ENCODE peak calls at places on chromosomes 1 and 21, in four cellular contexts. T, Q, N and L are unnamed samples.

GRCh38 chr1:191592111-191592510 is 566.2 kb upstream of the RGS18 start:
- DNase-seq in N (no peak), Q (no peak), T (no peak), L (no peak)

GRCh38 chr1:57124170-57124569 is 158.4 kb upstream of the C8B start:
- DNase-seq in T (no peak), N (no peak), Q (no peak), L (no peak)

GRCh38 chr1:226988337-226988672 is 48.2 kb downstream of the COQ8A start:
- DNase-seq in T (no peak), N (no peak), Q (no peak), L (no peak)

GRCh38 chr1:7404046-7404742 is 366.9 kb upstream of the VAMP3 start:
- DNase-seq in Q (no peak), N (no peak), T (no peak), L (no peak)

GRCh38 chr1:62076286-62076685 is 118.4 kb upstream of the L1TD1 start:
- DNase-seq in N (no peak), T (no peak), Q (no peak), L (peak)

GRCh38 chr1:52632732-52633290 is at the start of gene SHISAL2A:
- DNase-seq in Q (no peak), N (no peak), T (peak), L (peak)

GRCh38 chr1:106831511-106831910 is 225.0 kb upstream of the PRMT6 start:
- DNase-seq in T (no peak), Q (no peak), N (no peak), L (no peak)

GRCh38 chr1:65924471-65924870 is 131.8 kb downstream of the PDE4B start:
- DNase-seq in Q (no peak), T (no peak), N (no peak), L (no peak)

GRCh38 chr1:239389703-239390102 is 3.3 kb downstream of the CHRM3 start:
- DNase-seq in Q (no peak), N (no peak), T (no peak), L (no peak)

GRCh38 chr1:177170756-177171535 is at the start of gene BRINP2:
- DNase-seq in N (no peak), T (peak), Q (no peak), L (no peak)

GRCh38 chr1:50265790-50266314 is 157.1 kb downstream of the ELAVL4 start:
- DNase-seq in N (peak), Q (no peak), T (no peak), L (peak)

GRCh38 chr1:160550572-160551034 is 27.5 kb upstream of the SLAMF6 start:
- DNase-seq in Q (peak), T (no peak), N (no peak), L (no peak)

GRCh38 chr1:94067196-94067595 is 53.8 kb downstream of the ABCA4 start:
- DNase-seq in Q (no peak), N (no peak), T (no peak), L (peak)

GRCh38 chr1:89279011-89279466 is 6.4 kb upstream of the GBP5 start:
- DNase-seq in Q (no peak), N (no peak), T (no peak), L (no peak)

GRCh38 chr1:192706936-192707335 is 71.0 kb downstream of the RGS13 start:
- DNase-seq in Q (no peak), N (no peak), T (no peak), L (no peak)

GRCh38 chr1:169106921-169107672 is 607 bp downstream of the ATP1B1 start:
- DNase-seq in Q (peak), T (peak), N (no peak), L (no peak)

GRCh38 chr21:25292396-25292795 is 314.9 kb downstream of the MRPL39 start:
- DNase-seq in Q (no peak), N (no peak), T (no peak), L (no peak)

GRCh38 chr21:42546433-42546832 is 32.8 kb downstream of the SLC37A1 start:
- DNase-seq in N (no peak), Q (no peak), T (no peak), L (no peak)

GRCh38 chr1:19640363-19641316 is 3.5 kb upstream of the NBL1 start:
- DNase-seq in N (no peak), T (no peak), Q (no peak), L (no peak)

GRCh38 chr1:5269901-5270300 is 615.5 kb downstream of the AJAP1 start:
- DNase-seq in T (no peak), Q (no peak), N (no peak), L (no peak)

GRCh38 chr1:68231627-68232303 is 558 bp downstream of the WLS start:
- DNase-seq in Q (no peak), N (peak), T (peak), L (peak)

GRCh38 chr1:154342836-154343472 is 17.6 kb downstream of the ATP8B2 start:
- DNase-seq in T (peak), Q (no peak), N (no peak), L (no peak)

GRCh38 chr1:70509996-70510876 is 99.2 kb downstream of the CTH start:
- DNase-seq in N (no peak), Q (peak), T (no peak), L (peak)

GRCh38 chr1:245079021-245079609 is 75.7 kb upstream of the KIF26B start:
- DNase-seq in N (no peak), Q (peak), T (no peak), L (peak)

GRCh38 chr1:3074800-3075199 is 5.8 kb downstream of the PRDM16 start:
- DNase-seq in N (no peak), Q (no peak), T (peak), L (no peak)

GRCh38 chr1:205527931-205528330 is 23.5 kb downstream of the CDK18 start:
- DNase-seq in T (no peak), Q (no peak), N (no peak), L (no peak)

GRCh38 chr1:183279835-183280234 is 93.8 kb downstream of the LAMC2 start:
- DNase-seq in Q (no peak), N (peak), T (no peak), L (peak)

GRCh38 chr21:37207441-37208009 is 59.6 kb downstream of the VPS26C start:
- DNase-seq in N (no peak), Q (no peak), T (no peak), L (no peak)

GRCh38 chr1:181685216-181685615 is 201.9 kb downstream of the CACNA1E start:
- DNase-seq in N (no peak), T (no peak), Q (no peak), L (no peak)

GRCh38 chr1:202961220-202961880 is 3.2 kb upstream of the ADIPOR1 start:
- DNase-seq in Q (no peak), N (no peak), T (no peak), L (no peak)

GRCh38 chr1:201254625-201255469 is 28.5 kb upstream of the PKP1 start:
- DNase-seq in Q (peak), T (peak), N (no peak), L (no peak)

GRCh38 chr1:231776006-231776707 is 149.6 kb downstream of the DISC1 start:
- DNase-seq in T (no peak), N (no peak), Q (no peak), L (peak)

GRCh38 chr1:175906370-175906769 is 163.0 kb upstream of the TNR start:
- DNase-seq in Q (no peak), N (no peak), T (no peak), L (no peak)

GRCh38 chr1:228084797-228085196 is 2.3 kb downstream of the ARF1 start:
- DNase-seq in T (peak), N (no peak), Q (no peak), L (no peak)
- H3K4me3 ChIP-seq in T (peak), N (peak), Q (peak), L (peak)

GRCh38 chr1:111446967-111447892 is 1.8 kb downstream of the WDR77 start:
- DNase-seq in Q (no peak), N (no peak), T (no peak), L (no peak)
- H3K4me3 ChIP-seq in Q (peak), N (no peak), T (peak), L (peak)

GRCh38 chr1:162171078-162171477 is 101.6 kb downstream of the NOS1AP start:
- DNase-seq in N (no peak), T (no peak), Q (no peak), L (no peak)

GRCh38 chr1:162165528-162165927 is 96.0 kb downstream of the NOS1AP start:
- DNase-seq in N (no peak), Q (no peak), T (no peak), L (no peak)

GRCh38 chr1:162168261-162168660 is 98.8 kb downstream of the NOS1AP start:
- DNase-seq in N (no peak), Q (no peak), T (no peak), L (no peak)

GRCh38 chr1:162168935-162169545 is 99.5 kb downstream of the NOS1AP start:
- DNase-seq in Q (no peak), T (no peak), N (no peak), L (no peak)

DNA sequence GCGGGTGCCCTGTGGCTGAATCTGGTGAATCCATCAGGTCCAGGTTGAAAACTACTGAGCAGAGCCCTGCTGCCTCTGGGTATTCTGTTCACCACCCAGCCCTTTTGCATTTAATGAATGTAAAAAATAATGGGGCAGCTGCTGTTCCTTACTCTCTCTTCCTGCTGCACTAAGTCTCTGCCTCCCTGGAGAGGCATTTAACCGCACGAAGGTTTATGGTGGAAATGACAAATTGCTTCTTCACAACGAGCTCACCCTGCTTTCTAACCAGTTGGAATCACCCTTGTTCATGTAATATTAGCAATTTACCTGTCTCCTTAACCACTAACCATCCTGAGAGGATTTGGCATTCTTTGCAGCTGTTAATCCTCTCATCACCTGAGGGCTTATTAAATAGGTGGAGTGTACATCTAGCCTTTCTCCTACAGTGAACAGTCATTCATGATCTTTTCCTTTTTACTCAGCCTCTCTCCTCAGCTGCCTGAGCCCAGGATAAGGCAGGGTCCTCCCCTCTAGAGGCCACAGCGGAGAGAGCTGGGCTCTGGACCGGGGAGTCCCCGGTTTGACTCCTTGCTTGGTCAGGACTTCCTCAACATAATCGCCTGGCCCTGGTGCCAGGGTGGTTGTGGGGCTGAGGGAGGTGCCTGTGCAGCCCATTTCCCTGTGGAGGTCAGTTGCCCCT is 97.6 kb downstream of the NOS1AP start:
- DNase-seq in N (no peak), T (no peak), Q (no peak), L (no peak)
- H3K4me3 ChIP-seq in N (no peak), T (no peak), Q (no peak), L (no peak)

GRCh38 chr1:204382714-204383083 is 23.0 kb upstream of the PLEKHA6 start:
- DNase-seq in N (no peak), T (no peak), Q (no peak), L (no peak)

GRCh38 chr1:204377800-204378608 is 18.3 kb upstream of the PLEKHA6 start:
- DNase-seq in Q (no peak), T (peak), N (no peak), L (no peak)

GRCh38 chr1:204380293-204380831 is 20.6 kb upstream of the PLEKHA6 start:
- DNase-seq in Q (no peak), T (no peak), N (no peak), L (no peak)

DNA sequence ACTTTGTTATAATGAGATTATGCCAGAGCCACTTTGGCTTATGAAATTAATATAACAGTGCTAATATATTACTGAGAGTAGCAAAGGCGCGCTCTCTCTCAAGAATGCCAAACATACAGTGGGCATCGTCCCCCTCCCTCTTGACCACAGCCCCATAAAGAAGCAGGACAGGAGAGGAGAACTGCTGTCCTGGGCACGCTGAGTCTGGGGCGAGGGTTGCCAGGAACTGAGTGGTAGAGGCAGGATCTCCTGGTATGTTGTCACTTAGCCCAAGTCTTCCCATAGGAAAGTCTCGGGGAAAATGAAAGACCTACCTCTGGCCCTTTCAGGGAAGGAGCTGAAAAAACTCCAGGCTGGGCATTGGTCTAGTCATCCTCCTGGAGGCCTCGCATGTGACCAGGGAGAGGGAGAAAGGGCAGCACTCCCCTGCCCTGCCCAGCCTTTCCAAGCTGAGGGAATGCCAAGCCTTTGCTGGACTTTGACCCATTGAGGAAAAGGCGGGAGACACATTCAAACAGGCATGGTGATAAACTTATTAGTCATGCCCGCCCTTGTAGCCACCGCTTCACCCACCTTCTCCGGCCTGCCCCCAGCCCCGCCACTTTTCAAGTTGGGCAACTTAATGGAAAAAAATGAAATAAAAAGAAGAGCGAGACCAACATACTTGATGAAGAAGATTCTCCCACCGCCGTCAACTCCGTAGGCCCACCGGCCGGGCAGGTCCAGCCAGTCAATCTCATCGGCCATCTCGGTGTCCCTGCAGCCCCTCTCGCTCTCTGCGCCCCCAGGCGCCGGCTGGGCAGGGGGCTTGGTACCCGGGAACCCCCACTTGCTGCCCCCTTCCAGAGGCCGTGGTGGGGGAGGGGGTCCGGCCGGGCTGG is 17.4 kb upstream of the PLEKHA6 start:
- DNase-seq in N (no peak), T (peak), Q (no peak), L (no peak)
- H3K4me3 ChIP-seq in N (peak), T (peak), Q (no peak), L (peak)